ENCODE peak calls at places on chromosomes 3 and 15, in six cellular contexts. V, H, U, K, J and Q are unnamed samples.

GRCh38 chr3:57164217-57164605 is 942 bp downstream of the IL17RD start:
- DNase-seq in V (no peak), H (no peak), U (no peak), K (no peak), J (peak), Q (peak)

GRCh38 chr15:51533672-51534398 is 88.7 kb downstream of the DMXL2 start:
- DNase-seq in V (no peak), H (no peak), U (no peak), K (no peak), J (no peak), Q (no peak)

GRCh38 chr3:45611619-45612018 is 17.1 kb downstream of the LIMD1 start:
- DNase-seq in V (no peak), H (peak), U (no peak), K (no peak), J (peak), Q (no peak)

GRCh38 chr3:148175215-148175614 is 522.5 kb upstream of the AGTR1 start:
- DNase-seq in V (no peak), H (peak), U (no peak), K (no peak), J (no peak), Q (no peak)

GRCh38 chr3:9627901-9628633 is 21.2 kb upstream of the MTMR14 start:
- DNase-seq in V (no peak), H (no peak), U (no peak), K (no peak), J (no peak), Q (no peak)

GRCh38 chr3:59866076-59866475 is 816.3 kb upstream of the CFAP20DC start:
- DNase-seq in V (no peak), H (no peak), U (no peak), K (peak), J (no peak), Q (no peak)

GRCh38 chr3:53845103-53845880 is 927 bp downstream of the CHDH start:
- DNase-seq in V (no peak), H (peak), U (peak), K (no peak), J (peak), Q (peak)

GRCh38 chr15:83132861-83133523 is 25.5 kb downstream of the TM6SF1 start:
- DNase-seq in V (no peak), H (no peak), U (no peak), K (no peak), J (no peak), Q (no peak)

GRCh38 chr3:133745108-133745507 is 1.1 kb upstream of the TF start:
- DNase-seq in V (no peak), H (no peak), U (no peak), K (no peak), J (no peak), Q (no peak)

GRCh38 chr15:40618906-40619305 is 24.9 kb downstream of the KNL1 start:
- DNase-seq in V (no peak), H (no peak), U (no peak), K (no peak), J (no peak), Q (no peak)

GRCh38 chr15:75727851-75728715 is 15.4 kb upstream of the CSPG4 start:
- DNase-seq in V (peak), H (peak), U (no peak), K (peak), J (peak), Q (peak)

GRCh38 chr3:116059421-116060096 is 385.7 kb downstream of the LSAMP start:
- DNase-seq in V (no peak), H (no peak), U (no peak), K (no peak), J (no peak), Q (no peak)

GRCh38 chr15:79076661-79077060 is 13.9 kb downstream of the RASGRF1 start:
- DNase-seq in V (no peak), H (no peak), U (no peak), K (no peak), J (no peak), Q (no peak)

GRCh38 chr3:195079636-195080035 is 191.3 kb downstream of the XXYLT1 start:
- DNase-seq in V (no peak), H (no peak), U (no peak), K (no peak), J (no peak), Q (no peak)

GRCh38 chr3:174822320-174822719 is 36.8 kb upstream of the NAALADL2 start:
- DNase-seq in V (no peak), H (no peak), U (no peak), K (no peak), J (no peak), Q (no peak)

GRCh38 chr3:13282986-13283876 is 136.9 kb downstream of the NUP210 start:
- DNase-seq in V (peak), H (no peak), U (no peak), K (no peak), J (no peak), Q (no peak)

GRCh38 chr15:30885814-30886213 is 17.9 kb upstream of the FAN1 start:
- DNase-seq in V (no peak), H (peak), U (no peak), K (no peak), J (no peak), Q (no peak)

GRCh38 chr15:89785064-89785770 is 9.1 kb downstream of the MESP2 start:
- DNase-seq in V (no peak), H (no peak), U (no peak), K (no peak), J (no peak), Q (no peak)

GRCh38 chr15:97947465-97948262 is 12.8 kb upstream of the ARRDC4 start:
- DNase-seq in V (no peak), H (no peak), U (no peak), K (no peak), J (no peak), Q (no peak)

GRCh38 chr3:38114052-38114874 is 22.7 kb downstream of the ACAA1 start:
- DNase-seq in V (no peak), H (no peak), U (no peak), K (no peak), J (no peak), Q (peak)

GRCh38 chr15:42491540-42492225 is 742 bp upstream of the ZNF106 start:
- DNase-seq in V (no peak), H (no peak), U (no peak), K (no peak), J (no peak), Q (no peak)

GRCh38 chr3:108719178-108719577 is 38.0 kb downstream of the RETNLB start:
- DNase-seq in V (no peak), H (no peak), U (no peak), K (no peak), J (no peak), Q (no peak)

GRCh38 chr3:15161113-15161512 is 44.9 kb upstream of the CAPN7 start:
- DNase-seq in V (no peak), H (no peak), U (no peak), K (no peak), J (no peak), Q (no peak)

GRCh38 chr3:64303401-64303800 is 78.1 kb upstream of the PRICKLE2 start:
- DNase-seq in V (no peak), H (no peak), U (no peak), K (no peak), J (no peak), Q (no peak)

GRCh38 chr3:122031123-122031468 is 9.0 kb upstream of the ILDR1 start:
- DNase-seq in V (no peak), H (no peak), U (no peak), K (no peak), J (no peak), Q (no peak)

GRCh38 chr3:116667324-116667723 is 42.3 kb upstream of the TUSC7 start:
- DNase-seq in V (no peak), H (no peak), U (no peak), K (no peak), J (no peak), Q (no peak)

GRCh38 chr3:179663093-179663492 is 10.3 kb downstream of the USP13 start:
- DNase-seq in V (no peak), H (no peak), U (no peak), K (no peak), J (no peak), Q (no peak)

GRCh38 chr3:129558772-129559564 is 16.0 kb downstream of the H1-8 start:
- DNase-seq in V (no peak), H (peak), U (no peak), K (no peak), J (no peak), Q (no peak)